ENCODE peak calls at places on chromosomes 13 and 19, in five cellular contexts. M is nucleus accumbens, K is A549, Z is thoracic aorta, Q is sigmoid colon. U is an unnamed sample.

GRCh38 chr13:27372896-27373295 is 51.5 kb upstream of the GTF3A start:
- DNase-seq in M (no peak), K (no peak), Z (no peak), Q (no peak), U (no peak)

GRCh38 chr13:40063278-40063698 is 407.8 kb downstream of the COG6 start:
- DNase-seq in M (no peak), K (no peak), Z (no peak), Q (no peak), U (no peak)

GRCh38 chr19:53772943-53773342 is 51.2 kb downstream of the NLRP12 start:
- DNase-seq in M (no peak), K (peak), Z (peak), Q (no peak), U (no peak)

GRCh38 chr19:49506575-49507105 is 5.8 kb upstream of the FCGRT start:
- DNase-seq in M (no peak), K (peak), Z (no peak), Q (no peak), U (no peak)

GRCh38 chr13:29523199-29523931 is 72.1 kb downstream of the SLC7A1 start:
- DNase-seq in M (no peak), K (no peak), Z (no peak), Q (no peak), U (no peak)

GRCh38 chr13:35987572-35988513 is 143.3 kb downstream of the DCLK1 start:
- DNase-seq in M (no peak), K (no peak), Z (no peak), Q (no peak), U (peak)

GRCh38 chr19:17325881-17326594 is 8.6 kb downstream of the ANO8 start:
- DNase-seq in M (peak), K (no peak), Z (peak), Q (no peak), U (no peak)

GRCh38 chr19:49132974-49133609 is 13.7 kb downstream of the PPFIA3 start:
- DNase-seq in M (no peak), K (no peak), Z (no peak), Q (no peak), U (no peak)

GRCh38 chr13:28585557-28585956 is 73.4 kb upstream of the POMP start:
- DNase-seq in M (no peak), K (no peak), Z (no peak), Q (no peak), U (no peak)

U was measured in gastrocnemius medialis.